ENCODE peak calls at places on chromosomes 4 and X, in five cellular contexts. Q is mesenchymal stem cell, M is H9, X is H1, K is trophoblast cell. S is an unnamed sample.

GRCh38 chrX:154750301-154751120 is at the start of gene GAB3:
- DNase-seq in Q (peak; percentile 57), M (no peak), X (peak; percentile 52), K (peak; percentile 54), S (no peak)

GRCh38 chrX:139930923-139931645 is 1.8 kb downstream of the ATP11C start:
- DNase-seq in Q (peak; percentile 31), M (no peak), X (no peak), K (peak; percentile 54), S (no peak)

GRCh38 chrX:100447563-100448397 is 37.7 kb upstream of the PCDH19 start:
- DNase-seq in Q (peak; percentile 28), M (peak; percentile 48), X (peak; percentile 63), K (peak; percentile 61), S (peak; percentile 18)

GRCh38 chr4:114386637-114387233 is 211.9 kb upstream of the UGT8 start:
- DNase-seq in Q (peak; percentile 51), M (no peak), X (no peak), K (peak; percentile 63), S (peak; percentile 17)

GRCh38 chr4:33334416-33334815 is 2614.2 kb downstream of the PCDH7 start:
- DNase-seq in Q (no peak), M (no peak), X (no peak), K (no peak), S (no peak)

GRCh38 chr4:142615324-142615665 is 230.8 kb downstream of the INPP4B start:
- DNase-seq in Q (peak; percentile 3), M (no peak), X (no peak), K (peak; percentile 65), S (no peak)

GRCh38 chrX:97987979-97988378 is 1104.3 kb downstream of the RPA4 start:
- DNase-seq in Q (no peak), M (no peak), X (no peak), K (no peak), S (no peak)

GRCh38 chr4:156767911-156768415 is 203.6 kb downstream of the PDGFC start:
- DNase-seq in Q (no peak), M (no peak), X (no peak), K (no peak), S (no peak)

GRCh38 chrX:125769628-125770027 is 396.5 kb downstream of the DCAF12L2 start:
- DNase-seq in Q (no peak), M (no peak), X (no peak), K (no peak), S (no peak)

GRCh38 chr4:132333723-132334045 is 815.4 kb upstream of the PCDH10 start:
- DNase-seq in Q (peak; percentile 75), M (no peak), X (no peak), K (peak; percentile 13), S (no peak)

GRCh38 chr4:108881190-108881589 is 118.3 kb upstream of the ETNPPL start:
- DNase-seq in Q (peak; percentile 86), M (no peak), X (no peak), K (peak; percentile 81), S (peak; percentile 23)

GRCh38 chrX:29792335-29792734 is 423.0 kb upstream of the MAGEB2 start:
- DNase-seq in Q (no peak), M (no peak), X (no peak), K (no peak), S (no peak)

GRCh38 chrX:154458116-154458953 is at the start of gene PLXNA3:
- DNase-seq in Q (no peak), M (no peak), X (peak; percentile 62), K (peak; percentile 53), S (peak; percentile 42)

GRCh38 chr4:11635336-11635735 is 206.6 kb upstream of the HS3ST1 start:
- DNase-seq in Q (peak; percentile 69), M (no peak), X (no peak), K (peak; percentile 96), S (no peak)

GRCh38 chr4:20696815-20697214 is 3.4 kb upstream of the PACRGL start:
- DNase-seq in Q (no peak), M (no peak), X (no peak), K (no peak), S (no peak)

GRCh38 chr4:20698382-20698781 is 1.9 kb upstream of the PACRGL start:
- DNase-seq in Q (peak; percentile 11), M (no peak), X (no peak), K (peak; percentile 10), S (no peak)

GRCh38 chr4:20700007-20700761 is at the start of gene PACRGL:
- DNase-seq in Q (peak; percentile 97), M (peak; percentile 97), X (peak; percentile 94), K (peak; percentile 89), S (peak; percentile 91)

DNA sequence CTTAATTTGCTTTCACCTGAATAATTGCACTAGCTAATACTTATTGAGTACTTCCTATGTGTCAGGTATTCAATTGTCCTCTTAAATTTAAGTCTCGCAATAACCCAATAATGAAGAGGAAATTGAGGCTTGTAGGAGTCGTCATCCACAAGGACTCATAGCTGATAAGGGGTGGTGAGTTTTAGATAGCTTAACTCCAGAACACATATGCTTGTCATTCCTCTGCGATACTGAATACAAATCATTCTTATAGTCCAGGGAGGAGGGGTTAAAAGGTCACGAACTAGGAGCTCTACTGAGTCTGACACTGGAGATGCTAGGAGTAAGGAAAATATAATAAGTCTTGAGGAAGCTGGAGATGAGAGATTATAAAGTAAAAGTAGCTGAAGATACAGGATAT is 1.4 kb upstream of the PACRGL start:
- DNase-seq in Q (no peak), M (no peak), X (no peak), K (no peak), S (no peak)
- H3K4me2 ChIP-seq in Q (no peak overlapping the region), M (no peak overlapping the region), X (no peak overlapping the region), K (no peak overlapping the region), S (no peak overlapping the region)

DNA sequence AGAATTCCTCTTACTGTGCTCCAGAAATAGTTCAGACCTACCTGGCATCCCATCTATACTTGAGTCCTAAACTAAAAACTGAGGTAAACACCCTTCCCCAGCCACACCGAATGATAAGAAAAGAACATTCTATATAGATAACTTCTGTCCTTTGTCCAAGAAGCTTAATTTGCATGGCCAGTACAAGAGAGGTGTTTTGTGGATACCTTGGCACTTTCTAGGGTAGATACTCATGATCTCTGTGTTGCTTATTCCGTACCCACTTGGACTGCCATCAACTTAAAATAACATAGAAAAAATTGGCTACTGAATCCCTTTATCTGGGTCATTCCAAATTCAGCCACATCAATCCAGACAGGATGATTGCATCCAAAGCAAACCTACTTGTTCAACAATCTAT is 1050.4 kb downstream of the STIM2 start:
- DNase-seq in Q (no peak), M (no peak), X (no peak), K (no peak), S (no peak)
- H2BK12ac ChIP-seq in Q (no peak overlapping the region), M (no peak overlapping the region), X (no peak overlapping the region), K (no peak overlapping the region), S (no peak overlapping the region)

GRCh38 chrX:45322382-45322781 is 121.7 kb upstream of the DIPK2B start:
- DNase-seq in Q (peak; percentile 72), M (peak; percentile 34), X (peak; percentile 39), K (peak; percentile 65), S (no peak)

GRCh38 chrX:45324941-45325340 is 124.3 kb upstream of the DIPK2B start:
- DNase-seq in Q (peak; percentile 43), M (no peak), X (no peak), K (no peak), S (no peak)

GRCh38 chrX:45320191-45320590 is 119.5 kb upstream of the DIPK2B start:
- DNase-seq in Q (no peak), M (no peak), X (no peak), K (no peak), S (no peak)

GRCh38 chrX:45323387-45323786 is 122.7 kb upstream of the DIPK2B start:
- DNase-seq in Q (no peak), M (no peak), X (no peak), K (no peak), S (no peak)

DNA sequence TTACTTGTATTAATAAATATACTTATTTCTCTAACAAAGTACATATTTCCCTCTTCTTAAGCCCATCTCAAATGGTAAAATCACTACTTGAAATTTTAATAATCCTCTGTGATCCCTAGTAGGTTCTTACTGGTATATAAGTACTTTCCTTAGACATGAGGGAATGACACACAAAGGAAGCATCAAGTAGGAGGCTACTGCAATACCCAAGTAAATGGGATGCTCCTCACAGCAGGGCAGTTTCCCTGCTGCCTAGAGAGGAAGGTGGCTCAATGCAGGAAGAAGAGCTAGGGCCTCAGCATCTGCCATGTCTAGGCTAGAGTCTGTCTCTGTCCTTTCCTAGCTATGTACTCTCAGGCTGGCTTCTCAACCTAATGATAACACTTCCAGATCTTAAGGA is 122.1 kb upstream of the DIPK2B start:
- DNase-seq in Q (peak; percentile 26), M (no peak), X (no peak), K (no peak), S (no peak)
- H4K8ac ChIP-seq in Q (no peak overlapping the region), M (no peak overlapping the region), X (no peak overlapping the region), K (no peak overlapping the region), S (no peak overlapping the region)

DNA sequence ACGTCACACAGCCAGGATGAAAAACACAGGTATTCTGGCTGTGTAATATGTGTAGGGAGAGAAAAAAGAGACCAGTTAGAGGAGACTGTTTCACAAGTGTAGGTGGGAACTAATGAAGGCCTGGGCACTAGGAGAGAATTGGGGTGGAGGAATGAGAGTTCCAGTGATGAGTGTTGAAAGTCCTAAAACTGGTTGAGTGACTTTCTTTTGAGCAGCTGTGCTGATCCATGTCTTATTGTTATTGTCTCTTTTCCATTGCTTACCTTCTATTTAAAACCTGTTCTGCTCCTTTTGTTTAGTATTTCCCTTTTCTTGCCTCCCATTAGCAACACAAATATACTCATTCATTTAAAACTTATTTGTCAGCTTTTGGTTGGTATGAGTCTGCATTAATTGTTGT is 88.7 kb downstream of the PDLIM5 start:
- DNase-seq in Q (no peak), M (no peak), X (no peak), K (peak; percentile 97), S (no peak)
- H3K4me2 ChIP-seq in Q (no peak overlapping the region), M (peak overlapping the region; percentile 23), X (peak overlapping the region; percentile 52), K (peak overlapping the region; percentile 22), S (no peak overlapping the region)

DNA sequence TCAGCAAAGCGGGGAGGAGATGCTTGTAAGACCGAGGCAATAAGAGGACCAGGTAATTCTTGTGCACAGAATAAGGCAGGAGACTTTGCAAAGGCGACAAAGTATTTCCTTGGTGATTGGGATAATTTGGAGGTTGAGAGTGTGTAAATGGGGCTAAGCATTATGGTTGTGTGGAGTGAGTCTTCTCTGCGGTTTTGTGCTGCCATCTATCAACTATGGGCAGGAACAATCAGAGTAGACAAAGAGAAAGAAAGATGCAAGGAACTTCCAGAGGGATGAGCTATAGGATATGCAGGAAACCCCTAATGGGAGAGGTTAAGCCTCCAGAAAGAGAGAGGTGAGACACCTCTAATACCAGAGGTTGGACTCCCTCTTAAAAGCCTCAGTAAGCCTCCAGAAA is 339.8 kb downstream of the PAPSS1 start:
- DNase-seq in Q (no peak), M (no peak), X (no peak), K (no peak), S (no peak)
- H2BK12ac ChIP-seq in Q (peak overlapping the region; percentile 21), M (no peak overlapping the region), X (peak overlapping the region; percentile 6), K (peak overlapping the region; percentile 93), S (no peak overlapping the region)

GRCh38 chrX:9447906-9448305 is 17.0 kb upstream of the TBL1X start:
- DNase-seq in Q (no peak), M (no peak), X (no peak), K (no peak), S (no peak)
- H4K8ac ChIP-seq in Q (no peak overlapping the region), M (no peak overlapping the region), X (no peak overlapping the region), K (no peak overlapping the region), S (no peak overlapping the region)

DNA sequence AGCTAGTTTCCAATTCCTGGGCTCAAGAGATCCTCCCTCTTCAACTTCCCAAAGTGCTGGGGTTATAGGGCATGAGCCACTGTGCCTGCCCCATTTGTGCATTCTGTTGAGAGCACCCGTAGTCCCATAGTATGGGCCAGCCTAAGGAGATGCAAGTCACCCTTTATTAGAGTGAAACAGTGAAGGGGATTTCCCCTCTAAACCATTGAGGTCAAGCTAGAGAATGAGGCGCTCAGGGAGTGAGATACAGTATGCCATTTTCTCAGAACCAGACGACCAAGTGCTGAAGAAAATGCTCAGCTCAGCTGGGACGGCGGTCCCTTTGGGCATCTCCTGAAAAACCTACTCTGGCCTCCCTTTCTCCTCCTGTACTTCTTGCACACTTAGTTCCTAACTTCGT is 18.7 kb downstream of the RNF4 start:
- DNase-seq in Q (peak; percentile 11), M (no peak), X (no peak), K (no peak), S (no peak)
- H3K4me2 ChIP-seq in Q (no peak overlapping the region), M (no peak overlapping the region), X (no peak overlapping the region), K (no peak overlapping the region), S (no peak overlapping the region)